ENCODE peak calls at places on chromosomes 5 and 9, in eight cellular contexts. I is fibroblast of gingiva, W is pons, O is HCT116, Z is left ventricle myocardium superior, H is astrocyte of the spinal cord, P is NCI-H1694, Q is hypothalamus. B is an unnamed sample.

GRCh38 chr5:115069087-115069968 is 100.4 kb downstream of the TRIM36 start:
- DNase-seq in H (peak), Q (no peak), P (peak), I (peak), Z (no peak), W (peak), O (peak), B (peak)

GRCh38 chr5:73236541-73237128 is 63.6 kb downstream of the TMEM174 start:
- DNase-seq in H (no peak), Z (no peak), W (no peak), O (no peak), Q (no peak), P (no peak), I (no peak), B (no peak)

GRCh38 chr9:36833954-36834353 is 200.1 kb downstream of the PAX5 start:
- DNase-seq in H (no peak), O (no peak), Z (no peak), P (no peak), I (no peak), W (no peak), Q (no peak), B (no peak)

GRCh38 chr5:116360008-116360853 is 214.4 kb downstream of the SEMA6A start:
- DNase-seq in I (peak), W (no peak), O (no peak), Z (peak), H (peak), P (no peak), Q (no peak), B (no peak)

GRCh38 chr9:105670315-105670714 is 8.1 kb downstream of the TAL2 start:
- DNase-seq in O (no peak), Z (no peak), W (no peak), Q (no peak), P (no peak), I (no peak), H (no peak), B (no peak)

GRCh38 chr9:112849363-112849922 is 41.2 kb downstream of the SLC46A2 start:
- DNase-seq in O (no peak), H (no peak), Q (no peak), I (no peak), Z (no peak), P (no peak), W (no peak), B (no peak)

GRCh38 chr9:123046796-123047195 is 13.3 kb downstream of the GPR21 start:
- DNase-seq in I (no peak), Q (no peak), H (no peak), O (no peak), P (no peak), Z (no peak), W (no peak), B (no peak)

GRCh38 chr5:120314201-120314600 is 149.9 kb upstream of the PRR16 start:
- DNase-seq in O (no peak), Q (no peak), Z (no peak), H (peak), W (no peak), I (peak), P (no peak), B (no peak)

GRCh38 chr5:80198399-80198798 is 57.4 kb downstream of the SERINC5 start:
- DNase-seq in O (no peak), Q (peak), Z (peak), P (no peak), H (no peak), I (peak), W (peak), B (no peak)

GRCh38 chr5:657570-657969 is 35.6 kb downstream of the TPPP start:
- DNase-seq in Z (no peak), Q (no peak), P (no peak), H (peak), I (peak), O (peak), W (no peak), B (no peak)

GRCh38 chr5:156476704-156477103 is 149.7 kb downstream of the SGCD start:
- DNase-seq in W (no peak), Z (no peak), P (no peak), I (no peak), H (no peak), Q (no peak), O (no peak), B (no peak)

GRCh38 chr5:96812851-96813250 is 5.1 kb upstream of the ERAP1 start:
- DNase-seq in W (no peak), Z (no peak), H (no peak), Q (no peak), O (no peak), I (no peak), P (no peak), B (no peak)

GRCh38 chr9:99056876-99057664 is 47.8 kb upstream of the TGFBR1 start:
- DNase-seq in H (peak), O (no peak), Z (no peak), Q (no peak), W (peak), I (peak), P (no peak), B (peak)

GRCh38 chr9:93809204-93809940 is 145.8 kb downstream of the BARX1 start:
- DNase-seq in H (no peak), I (no peak), W (no peak), Z (no peak), P (no peak), O (no peak), Q (no peak), B (no peak)

GRCh38 chr5:146652547-146652946 is 136.6 kb upstream of the GPR151 start:
- DNase-seq in O (no peak), Z (no peak), P (no peak), I (no peak), Q (no peak), W (no peak), H (no peak), B (no peak)

B was measured in activated CD8-positive, alpha-beta T cell treated with anti-CD3 and anti-CD28 coated beads for 36 hours.